ENCODE peak calls at places on chromosome 1, in four cellular contexts. Q, T, U and S are unnamed samples.

GRCh38 chr1:230067441-230067870 is 418 bp downstream of the GALNT2 start:
- DNase-seq in Q (peak; percentile 88), T (no peak), U (peak; percentile 57), S (no peak)

GRCh38 chr1:153945131-153945794 is 1.3 kb downstream of the DENND4B start:
- DNase-seq in Q (no peak), T (no peak), U (peak; percentile 69), S (peak; percentile 60)

GRCh38 chr1:81142099-81142776 is 658.5 kb upstream of the ADGRL2 start:
- DNase-seq in Q (no peak), T (peak; percentile 65), U (no peak), S (no peak)

GRCh38 chr1:19442150-19443096 is 42.9 kb downstream of the CAPZB start:
- DNase-seq in Q (no peak), T (no peak), U (no peak), S (no peak)

GRCh38 chr1:185170291-185170848 is 13.4 kb downstream of the SWT1 start:
- DNase-seq in Q (no peak), T (peak; percentile 36), U (no peak), S (no peak)

GRCh38 chr1:41695118-41695517 is 210.6 kb upstream of the EDN2 start:
- DNase-seq in Q (no peak), T (no peak), U (peak; percentile 75), S (no peak)

GRCh38 chr1:161198206-161198876 is 513 bp downstream of the ADAMTS4 start:
- DNase-seq in Q (no peak), T (peak; percentile 50), U (peak; percentile 69), S (no peak)

GRCh38 chr1:5745776-5746610 is 246.2 kb downstream of the NPHP4 start:
- DNase-seq in Q (peak; percentile 88), T (peak; percentile 14), U (peak; percentile 72), S (no peak)